ENCODE peak calls at places on chromosomes 11 and 22, in five cellular contexts. O, Z, A, U and F are unnamed samples.

GRCh38 chr11:129733384-129733783 is 82.3 kb upstream of the TMEM45B start:
- DNase-seq in O (no peak), A (no peak), Z (no peak), U (no peak), F (no peak)

GRCh38 chr11:64373598-64373974 is 14.6 kb downstream of the RPS6KA4 start:
- DNase-seq in A (no peak), O (no peak), Z (no peak), U (no peak), F (no peak)

GRCh38 chr11:897226-898159 is 13.1 kb downstream of the CHID1 start:
- DNase-seq in A (no peak), O (no peak), Z (no peak), U (no peak), F (no peak)

GRCh38 chr11:92253945-92254344 is 29.3 kb downstream of the FAT3 start:
- DNase-seq in Z (no peak), U (no peak), A (no peak), O (no peak), F (no peak)

GRCh38 chr11:79472736-79473536 is 32.1 kb upstream of the TENM4 start:
- DNase-seq in A (no peak), O (peak), U (no peak), Z (peak), F (no peak)

GRCh38 chr11:110000858-110001257 is 92.3 kb upstream of the ZC3H12C start:
- DNase-seq in U (no peak), O (no peak), Z (no peak), A (no peak), F (no peak)

GRCh38 chr22:50530857-50531545 is 1.2 kb upstream of the TYMP start:
- DNase-seq in U (peak), Z (peak), A (peak), O (peak), F (peak)

GRCh38 chr11:14908214-14908880 is 16.3 kb upstream of the CYP2R1 start:
- DNase-seq in O (peak), Z (no peak), A (no peak), U (peak), F (no peak)

GRCh38 chr11:69211540-69212120 is 55.9 kb downstream of the SMIM38 start:
- DNase-seq in A (peak), O (no peak), Z (peak), U (no peak), F (no peak)

GRCh38 chr11:70819022-70819421 is 420.7 kb downstream of the CTTN start:
- DNase-seq in O (no peak), U (no peak), Z (no peak), A (no peak), F (no peak)

GRCh38 chr11:129888451-129888850 is 6.9 kb downstream of the NFRKB start:
- DNase-seq in A (no peak), U (no peak), O (no peak), Z (no peak), F (no peak)

GRCh38 chr11:95714853-95715776 is 74.5 kb downstream of the FAM76B start:
- DNase-seq in O (no peak), U (no peak), Z (no peak), A (no peak), F (no peak)

GRCh38 chr11:100550910-100551309 is 136.2 kb upstream of the ARHGAP42 start:
- DNase-seq in O (no peak), U (no peak), Z (no peak), A (no peak), F (no peak)

GRCh38 chr22:36351921-36352774 is 35.6 kb downstream of the MYH9 start:
- DNase-seq in U (no peak), O (no peak), A (peak), Z (no peak), F (no peak)

GRCh38 chr22:45537734-45538181 is 35.1 kb downstream of the FBLN1 start:
- DNase-seq in A (peak), Z (no peak), U (no peak), O (no peak), F (peak)

GRCh38 chr22:43270314-43270908 is 72.8 kb downstream of the SCUBE1 start:
- DNase-seq in A (no peak), U (no peak), O (peak), Z (peak), F (no peak)

DNA sequence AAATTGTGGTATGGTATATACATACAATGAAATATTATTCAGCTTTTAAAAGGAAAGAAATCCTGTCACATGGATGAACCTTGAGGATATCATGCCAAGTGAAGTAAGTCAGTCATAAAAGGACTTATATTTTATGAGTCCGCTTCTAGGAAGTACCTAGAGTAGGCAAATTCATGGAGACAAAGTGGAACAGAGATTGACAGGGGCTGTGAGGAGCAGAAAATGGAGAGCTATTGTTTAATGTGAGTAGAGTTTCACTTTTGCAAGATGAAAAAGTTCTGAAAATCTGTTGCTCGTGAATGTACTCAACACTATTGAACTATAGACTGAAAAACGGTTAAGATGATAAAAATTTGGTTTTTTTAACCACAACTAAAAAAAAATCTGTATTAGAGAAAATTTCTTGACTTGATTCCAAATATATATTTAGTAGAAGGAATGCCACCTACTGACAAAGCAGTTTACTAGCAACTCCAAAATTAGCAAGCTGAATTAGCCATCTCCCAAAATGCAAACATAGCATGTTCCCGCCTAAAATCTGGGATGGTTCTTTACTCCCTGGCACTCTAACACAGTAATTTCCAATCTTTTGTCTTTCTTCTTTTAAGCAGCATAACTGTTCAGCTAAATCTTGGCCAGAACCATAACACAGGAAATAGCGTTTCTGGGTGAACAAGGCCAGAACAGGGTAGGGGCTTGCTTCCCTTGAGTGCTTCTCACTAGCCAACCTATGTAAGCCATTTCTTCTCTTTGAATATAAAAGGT is 1.5 kb downstream of the UFD1 start:
- DNase-seq in Z (no peak), O (no peak), U (no peak), A (no peak), F (no peak)
- TF ChIP-seq CTCF in Z (no peak), O (peak), U (no peak), A (no peak), F (peak)

GRCh38 chr11:47348859-47349258 is 3.6 kb downstream of the MYBPC3 start:
- DNase-seq in O (peak), A (no peak), Z (peak), U (no peak), F (no peak)
- TF ChIP-seq CTCF in O (peak), A (no peak), Z (no peak), U (no peak), F (no peak)

GRCh38 chr22:39301108-39301507 is 18.3 kb downstream of the RPL3 start:
- DNase-seq in Z (no peak), A (no peak), U (no peak), O (no peak), F (no peak)

GRCh38 chr22:39301926-39302325 is 17.5 kb downstream of the RPL3 start:
- DNase-seq in U (no peak), O (no peak), A (no peak), Z (no peak), F (no peak)

GRCh38 chr22:39299829-39300178 is 19.6 kb downstream of the RPL3 start:
- DNase-seq in O (no peak), A (no peak), U (no peak), Z (no peak), F (peak)

GRCh38 chr22:39298194-39298987 is 21.0 kb downstream of the RPL3 start:
- DNase-seq in O (no peak), Z (no peak), A (no peak), U (no peak), F (peak)

GRCh38 chr22:39300198-39300830 is 19.1 kb downstream of the RPL3 start:
- DNase-seq in Z (peak), A (peak), O (no peak), U (no peak), F (peak)
- TF ChIP-seq CTCF in Z (no peak), A (no peak), O (no peak), U (no peak), F (no peak)

GRCh38 chr11:2159536-2160413 is 1.2 kb downstream of the INS start:
- DNase-seq in Z (no peak), U (no peak), O (no peak), A (no peak), F (no peak)
- TF ChIP-seq CTCF in Z (no peak), U (no peak), O (no peak), A (no peak), F (no peak)

GRCh38 chr11:131626761-131627160 is 256.3 kb downstream of the NTM start:
- DNase-seq in A (no peak), O (peak), Z (no peak), U (no peak), F (no peak)

GRCh38 chr11:131628739-131629138 is 258.3 kb downstream of the NTM start:
- DNase-seq in U (no peak), A (no peak), Z (no peak), O (no peak), F (no peak)

GRCh38 chr11:131622193-131622592 is 251.8 kb downstream of the NTM start:
- DNase-seq in A (no peak), O (no peak), U (no peak), Z (no peak), F (no peak)

GRCh38 chr11:131629925-131630324 is 259.5 kb downstream of the NTM start:
- DNase-seq in Z (no peak), A (no peak), O (no peak), U (no peak), F (no peak)

DNA sequence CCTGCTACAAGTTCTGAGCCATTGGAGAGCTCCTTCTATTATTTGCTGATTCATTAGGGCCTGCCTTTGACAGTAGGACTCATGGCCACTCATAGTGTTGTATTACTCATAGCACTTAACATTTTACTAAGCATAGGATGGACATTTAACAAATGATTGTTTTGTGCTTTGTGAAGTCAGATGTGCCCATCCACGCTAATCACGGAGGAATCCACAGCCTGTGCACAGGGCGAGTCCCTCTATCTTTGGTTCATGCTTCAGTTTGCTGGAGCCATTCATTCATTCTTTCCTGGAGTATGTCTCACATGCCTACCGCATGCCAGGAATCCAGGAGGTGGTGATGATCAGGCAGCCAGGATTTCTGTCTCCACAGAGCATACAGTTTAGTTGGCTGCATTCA is 254.1 kb downstream of the NTM start:
- DNase-seq in A (no peak), U (no peak), O (no peak), Z (no peak), F (no peak)
- TF ChIP-seq CTCF in A (no peak), U (no peak), O (no peak), Z (no peak), F (no peak)

GRCh38 chr11:11786771-11787170 is 55.0 kb upstream of the USP47 start:
- DNase-seq in A (no peak), Z (no peak), O (peak), U (no peak), F (no peak)

GRCh38 chr11:11786234-11786633 is 55.5 kb upstream of the USP47 start:
- DNase-seq in A (no peak), O (no peak), Z (no peak), U (no peak), F (no peak)

GRCh38 chr11:11787305-11788066 is 54.3 kb upstream of the USP47 start:
- DNase-seq in A (peak), O (peak), Z (peak), U (peak), F (peak)

GRCh38 chr11:11789735-11790369 is 51.9 kb upstream of the USP47 start:
- DNase-seq in U (no peak), A (no peak), Z (no peak), O (peak), F (no peak)

GRCh38 chr11:11788067-11788710 is 53.6 kb upstream of the USP47 start:
- DNase-seq in U (no peak), Z (no peak), O (no peak), A (no peak), F (no peak)
- TF ChIP-seq CTCF in U (no peak), Z (no peak), O (no peak), A (no peak), F (no peak)

GRCh38 chr11:83852012-83852411 is 565.8 kb upstream of the CCDC90B start:
- DNase-seq in O (no peak), U (no peak), Z (no peak), A (no peak), F (no peak)
- TF ChIP-seq CTCF in O (no peak), U (no peak), Z (no peak), A (no peak), F (no peak)